ENCODE peak calls at places on chromosomes 4 and X, in nine cellular contexts. H is MG63; I is NCI-H460; L is anterior cingulate cortex; X is iPS DF 6.9; K is stimulated activated CD4-positive, alpha-beta T cell treated with anti-CD3 and anti-CD28 coated beads, Interleukin-15, amount 100 ng/mL, for 1 hour; U is aorta; R is SJSA1; S is NAMALWA. F is an unnamed sample.
A peak's percentile ranks its signal among the peaks of the same experiment; 100 is the strongest.

GRCh38 chr4:7978489-7978888 is 38.8 kb upstream of the AFAP1 start:
- DNase-seq in S (no peak), R (no peak), H (peak; percentile 25), L (no peak), U (peak; percentile 29), K (no peak), X (no peak), I (no peak), F (no peak)

GRCh38 chrX:56795309-56795868 is 66.3 kb downstream of the NBDY start:
- DNase-seq in U (no peak), S (no peak), H (no peak), K (no peak), I (no peak), X (no peak), L (no peak), R (peak; percentile 1), F (no peak)

GRCh38 chr4:20506827-20507226 is 193.4 kb upstream of the PACRGL start:
- DNase-seq in I (peak; percentile 29), X (no peak), S (no peak), R (no peak), L (no peak), U (no peak), K (no peak), H (no peak), F (no peak)

GRCh38 chr4:184977747-184978146 is 40.5 kb upstream of the HELT start:
- DNase-seq in X (no peak), L (no peak), K (no peak), R (no peak), H (no peak), U (no peak), I (no peak), S (no peak), F (no peak)

GRCh38 chrX:44306336-44306735 is 37.1 kb downstream of the EFHC2 start:
- DNase-seq in L (no peak), I (no peak), H (peak; percentile 59), U (no peak), K (no peak), X (no peak), R (no peak), S (no peak), F (peak; percentile 3)

GRCh38 chr4:113781439-113782040 is 20.0 kb upstream of the CAMK2D start:
- DNase-seq in K (no peak), L (no peak), X (no peak), S (peak; percentile 68), H (no peak), U (no peak), R (no peak), I (peak; percentile 34), F (peak; percentile 12)

GRCh38 chrX:19811807-19812604 is 75.4 kb downstream of the SH3KBP1 start:
- DNase-seq in R (peak; percentile 66), L (no peak), X (no peak), U (no peak), S (peak; percentile 36), K (no peak), I (no peak), H (peak; percentile 1), F (no peak)

GRCh38 chr4:26178874-26179273 is 141.9 kb upstream of the RBPJ start:
- DNase-seq in L (no peak), U (peak; percentile 66), I (no peak), S (no peak), X (no peak), R (no peak), H (peak; percentile 93), K (no peak), F (no peak)

GRCh38 chrX:71622347-71623104 is 4.2 kb upstream of the CXCR3 start:
- DNase-seq in H (peak; percentile 90), U (peak; percentile 87), L (peak; percentile 59), R (no peak), I (peak; percentile 6), X (peak; percentile 13), K (peak; percentile 29), S (peak; percentile 31), F (peak; percentile 94)

GRCh38 chrX:102835504-102836146 is 101.4 kb upstream of the RAB40AL start:
- DNase-seq in K (no peak), L (no peak), U (no peak), H (no peak), I (peak; percentile 12), R (no peak), S (peak; percentile 37), X (peak; percentile 5), F (peak; percentile 2)

GRCh38 chrX:2781698-2782097 is 29.9 kb downstream of the XG start:
- DNase-seq in R (no peak), L (no peak), U (no peak), H (no peak), X (no peak), I (no peak), K (no peak), S (no peak), F (peak; percentile 65)

GRCh38 chr4:15117270-15117946 is 115.1 kb downstream of the CPEB2 start:
- DNase-seq in K (no peak), L (no peak), X (no peak), H (no peak), I (no peak), S (no peak), U (no peak), R (no peak), F (no peak)

GRCh38 chrX:68827848-68828562 is 816 bp upstream of the EFNB1 start:
- DNase-seq in H (peak; percentile 65), I (peak; percentile 73), K (peak; percentile 69), S (peak; percentile 83), L (peak; percentile 38), X (no peak), U (peak; percentile 85), R (peak; percentile 80), F (peak; percentile 75)

GRCh38 chrX:3145716-3146115 is 104.4 kb downstream of the ARSF start:
- DNase-seq in I (no peak), K (no peak), L (no peak), R (no peak), U (no peak), H (no peak), S (no peak), X (no peak), F (no peak)

F was measured in RPMI8226.